ENCODE peak calls at places on chromosomes 2 and 18, in six cellular contexts. One of them, this sample, is unnamed. For H3K27me3, the result is how much of the 10 kb centered on the place peaks cover.

GRCh38 chr2:10253596-10254372 is 48.9 kb upstream of the HPCAL1 start:
- DNase-seq in K562: peak
- DNase-seq in H9: no peak
- DNase-seq in neural progenitor cell: no peak
- DNase-seq in mammary epithelial cell: no peak
- DNase-seq in IMR-90: no peak
- DNase-seq in this sample: no peak

GRCh38 chr18:76426738-76427305 is 68.2 kb downstream of the ZNF516 start:
- DNase-seq in H9: peak
- DNase-seq in IMR-90: no peak
- DNase-seq in mammary epithelial cell: no peak
- DNase-seq in neural progenitor cell: peak
- DNase-seq in K562: peak
- DNase-seq in this sample: peak

GRCh38 chr2:64675860-64676259 is 22.1 kb upstream of the SERTAD2 start:
- DNase-seq in IMR-90: peak
- DNase-seq in mammary epithelial cell: peak
- DNase-seq in K562: peak
- DNase-seq in neural progenitor cell: no peak
- DNase-seq in H9: no peak
- DNase-seq in this sample: no peak

GRCh38 chr2:241577413-241578122 is 19.0 kb downstream of the BOK start:
- DNase-seq in mammary epithelial cell: no peak
- DNase-seq in IMR-90: peak
- DNase-seq in H9: peak
- DNase-seq in neural progenitor cell: no peak
- DNase-seq in K562: no peak
- DNase-seq in this sample: no peak

GRCh38 chr2:189411860-189412259 is 29.4 kb upstream of the WDR75 start:
- DNase-seq in IMR-90: peak
- DNase-seq in H9: no peak
- DNase-seq in mammary epithelial cell: peak
- DNase-seq in neural progenitor cell: no peak
- DNase-seq in K562: no peak
- DNase-seq in this sample: no peak

GRCh38 chr2:186771850-186772463 is 77.0 kb downstream of the ZSWIM2 start:
- DNase-seq in neural progenitor cell: no peak
- DNase-seq in mammary epithelial cell: peak
- DNase-seq in IMR-90: no peak
- DNase-seq in H9: peak
- DNase-seq in K562: no peak
- DNase-seq in this sample: no peak

GRCh38 chr2:178066890-178067669 is 5.5 kb downstream of the PDE11A start:
- DNase-seq in IMR-90: no peak
- DNase-seq in H9: no peak
- DNase-seq in mammary epithelial cell: no peak
- DNase-seq in K562: no peak
- DNase-seq in neural progenitor cell: no peak
- DNase-seq in this sample: no peak

GRCh38 chr18:75110846-75111415 is 98.0 kb downstream of the PTGR3 start:
- DNase-seq in neural progenitor cell: no peak
- DNase-seq in IMR-90: no peak
- DNase-seq in mammary epithelial cell: no peak
- DNase-seq in H9: no peak
- DNase-seq in K562: no peak
- DNase-seq in this sample: no peak

GRCh38 chr2:54560146-54560881 is 104.2 kb downstream of the SPTBN1 start:
- DNase-seq in mammary epithelial cell: peak
- DNase-seq in IMR-90: peak
- DNase-seq in K562: peak
- DNase-seq in H9: no peak
- DNase-seq in neural progenitor cell: peak
- DNase-seq in this sample: no peak

GRCh38 chr2:98909381-98910211 is 26.4 kb downstream of the CRACDL start:
- DNase-seq in IMR-90: peak
- DNase-seq in K562: no peak
- DNase-seq in H9: peak
- DNase-seq in neural progenitor cell: peak
- DNase-seq in mammary epithelial cell: peak
- DNase-seq in this sample: peak

GRCh38 chr2:149098722-149099121 is 60.2 kb downstream of the LYPD6B start:
- DNase-seq in mammary epithelial cell: no peak
- DNase-seq in K562: no peak
- DNase-seq in IMR-90: no peak
- DNase-seq in neural progenitor cell: no peak
- DNase-seq in H9: no peak
- DNase-seq in this sample: no peak

GRCh38 chr2:237060518-237061312 is 25.0 kb upstream of the COPS8 start:
- DNase-seq in neural progenitor cell: peak
- DNase-seq in mammary epithelial cell: peak
- DNase-seq in IMR-90: peak
- DNase-seq in K562: peak
- DNase-seq in H9: peak
- DNase-seq in this sample: peak

GRCh38 chr2:71004356-71004755 is 9.7 kb upstream of the TEX261 start:
- DNase-seq in K562: no peak
- DNase-seq in H9: no peak
- DNase-seq in IMR-90: no peak
- DNase-seq in mammary epithelial cell: no peak
- DNase-seq in neural progenitor cell: no peak
- DNase-seq in this sample: no peak

GRCh38 chr2:8412082-8412481 is 269.8 kb upstream of the ID2 start:
- DNase-seq in mammary epithelial cell: no peak
- DNase-seq in K562: no peak
- DNase-seq in IMR-90: no peak
- DNase-seq in neural progenitor cell: no peak
- DNase-seq in H9: no peak
- DNase-seq in this sample: no peak

GRCh38 chr18:45166341-45167108 is 448.8 kb upstream of the SLC14A2 start:
- DNase-seq in H9: no peak
- DNase-seq in mammary epithelial cell: peak
- DNase-seq in K562: no peak
- DNase-seq in IMR-90: peak
- DNase-seq in neural progenitor cell: no peak
- DNase-seq in this sample: no peak

GRCh38 chr18:22683196-22683676 is 249.9 kb upstream of the RBBP8 start:
- DNase-seq in mammary epithelial cell: peak
- DNase-seq in H9: no peak
- DNase-seq in K562: peak
- DNase-seq in IMR-90: peak
- DNase-seq in neural progenitor cell: no peak
- DNase-seq in this sample: no peak

GRCh38 chr2:39234754-39235153 is 9.0 kb downstream of the CDKL4 start:
- DNase-seq in neural progenitor cell: no peak
- DNase-seq in IMR-90: peak
- DNase-seq in H9: no peak
- DNase-seq in K562: no peak
- DNase-seq in mammary epithelial cell: peak
- DNase-seq in this sample: no peak

GRCh38 chr2:128754246-128754724 is 435.6 kb upstream of the HS6ST1 start:
- DNase-seq in IMR-90: no peak
- DNase-seq in K562: no peak
- DNase-seq in H9: no peak
- DNase-seq in mammary epithelial cell: no peak
- DNase-seq in neural progenitor cell: no peak
- DNase-seq in this sample: no peak

GRCh38 chr2:78984386-78984785 is 41.1 kb upstream of the REG3G start:
- DNase-seq in K562: no peak
- DNase-seq in mammary epithelial cell: no peak
- DNase-seq in IMR-90: no peak
- DNase-seq in H9: no peak
- DNase-seq in neural progenitor cell: no peak
- DNase-seq in this sample: no peak

GRCh38 chr2:45342-46130 is 769 bp downstream of the FAM110C start:
- DNase-seq in K562: no peak
- DNase-seq in IMR-90: no peak
- DNase-seq in neural progenitor cell: peak
- DNase-seq in H9: peak
- DNase-seq in mammary epithelial cell: peak
- DNase-seq in this sample: no peak

GRCh38 chr2:7118606-7119503 is 201.6 kb downstream of the RNF144A start:
- DNase-seq in K562: peak
- DNase-seq in mammary epithelial cell: peak
- DNase-seq in neural progenitor cell: peak
- DNase-seq in H9: no peak
- DNase-seq in IMR-90: peak
- DNase-seq in this sample: peak

GRCh38 chr18:74289137-74289536 is 2.6 kb downstream of the CYB5A start:
- DNase-seq in IMR-90: peak
- DNase-seq in mammary epithelial cell: no peak
- DNase-seq in H9: no peak
- DNase-seq in K562: no peak
- DNase-seq in neural progenitor cell: no peak
- DNase-seq in this sample: no peak

GRCh38 chr2:42297322-42297936 is 63.6 kb downstream of the COX7A2L start:
- DNase-seq in neural progenitor cell: no peak
- DNase-seq in mammary epithelial cell: no peak
- DNase-seq in H9: no peak
- DNase-seq in K562: no peak
- DNase-seq in IMR-90: no peak
- DNase-seq in this sample: no peak

GRCh38 chr2:189305291-189305943 is 125.9 kb upstream of the COL5A2 start:
- DNase-seq in K562: no peak
- DNase-seq in mammary epithelial cell: peak
- DNase-seq in H9: no peak
- DNase-seq in neural progenitor cell: no peak
- DNase-seq in IMR-90: peak
- DNase-seq in this sample: no peak

GRCh38 chr18:22494771-22495170 is 77.1 kb upstream of the CTAGE1 start:
- DNase-seq in mammary epithelial cell: peak
- DNase-seq in K562: no peak
- DNase-seq in neural progenitor cell: no peak
- DNase-seq in H9: no peak
- DNase-seq in IMR-90: peak
- DNase-seq in this sample: no peak

GRCh38 chr2:55922488-55922887 is 1.1 kb downstream of the EFEMP1 start:
- DNase-seq in IMR-90: peak
- DNase-seq in mammary epithelial cell: peak
- DNase-seq in neural progenitor cell: peak
- DNase-seq in H9: peak
- DNase-seq in K562: no peak
- DNase-seq in this sample: peak

GRCh38 chr18:55097406-55098170 is 138.3 kb upstream of the CCDC68 start:
- DNase-seq in K562: peak
- DNase-seq in H9: no peak
- DNase-seq in neural progenitor cell: no peak
- DNase-seq in mammary epithelial cell: no peak
- DNase-seq in IMR-90: no peak
- DNase-seq in this sample: no peak

GRCh38 chr2:32977228-32977758 is 30.5 kb downstream of the LTBP1 start:
- DNase-seq in H9: no peak
- DNase-seq in K562: peak
- DNase-seq in neural progenitor cell: no peak
- DNase-seq in IMR-90: no peak
- DNase-seq in mammary epithelial cell: peak
- DNase-seq in this sample: no peak

GRCh38 chr18:79615586-79615985 is 64.0 kb upstream of the CTDP1 start:
- DNase-seq in H9: no peak
- DNase-seq in neural progenitor cell: no peak
- DNase-seq in K562: no peak
- DNase-seq in mammary epithelial cell: no peak
- DNase-seq in IMR-90: no peak
- DNase-seq in this sample: no peak
- H2AFZ ChIP-seq in H9: no peak
- H2AFZ ChIP-seq in neural progenitor cell: no peak
- H2AFZ ChIP-seq in K562: no peak
- H2AFZ ChIP-seq in mammary epithelial cell: no peak
- H2AFZ ChIP-seq in IMR-90: no peak
- H2AFZ ChIP-seq in this sample: no peak

DNA sequence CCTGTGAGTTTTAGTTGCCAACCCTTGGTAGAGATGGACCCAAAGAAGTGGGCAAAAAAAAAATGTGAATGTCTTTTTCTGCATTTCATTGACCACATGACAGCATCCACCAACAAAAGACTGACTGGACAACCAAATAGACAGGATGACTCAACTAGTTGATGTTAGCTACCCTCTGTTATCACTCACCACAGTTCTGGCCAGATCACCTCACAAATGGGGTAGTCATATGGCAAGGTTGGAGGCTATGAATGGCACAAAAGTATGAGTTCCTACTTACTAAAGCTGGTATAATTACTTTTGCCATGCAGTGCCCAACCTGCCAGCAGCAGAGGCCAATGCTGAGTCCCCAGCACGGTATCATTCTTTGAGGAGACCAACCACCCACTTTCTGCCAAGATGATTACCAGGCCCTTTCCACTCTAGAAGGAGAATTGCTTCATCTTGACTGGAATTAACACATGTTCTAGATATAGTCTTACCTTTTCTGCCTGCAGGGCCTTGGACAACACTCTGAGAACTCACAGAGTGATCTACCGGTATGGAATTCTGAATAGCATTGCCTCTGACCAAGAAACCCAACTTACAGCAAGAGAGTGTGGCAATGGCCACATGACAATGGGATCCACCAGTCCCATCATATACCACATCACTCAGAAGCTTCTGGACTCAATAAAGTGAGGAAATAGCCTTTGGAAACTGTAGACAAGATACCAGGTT is 20.1 kb upstream of the TCF7L1 start:
- DNase-seq in IMR-90: peak
- DNase-seq in neural progenitor cell: no peak
- DNase-seq in K562: no peak
- DNase-seq in H9: no peak
- DNase-seq in mammary epithelial cell: peak
- DNase-seq in this sample: no peak
- H3K27me3 ChIP-seq in IMR-90: under half
- H3K27me3 ChIP-seq in neural progenitor cell: under half
- H3K27me3 ChIP-seq in K562: under half
- H3K27me3 ChIP-seq in H9: under half
- H3K27me3 ChIP-seq in mammary epithelial cell: under half
- H3K27me3 ChIP-seq in this sample: under half

GRCh38 chr2:28587526-28588230 is 91.8 kb downstream of the PLB1 start:
- DNase-seq in H9: no peak
- DNase-seq in IMR-90: no peak
- DNase-seq in neural progenitor cell: no peak
- DNase-seq in mammary epithelial cell: no peak
- DNase-seq in K562: no peak
- DNase-seq in this sample: no peak
- H2AFZ ChIP-seq in H9: no peak
- H2AFZ ChIP-seq in IMR-90: peak
- H2AFZ ChIP-seq in neural progenitor cell: no peak
- H2AFZ ChIP-seq in mammary epithelial cell: no peak
- H2AFZ ChIP-seq in K562: no peak
- H2AFZ ChIP-seq in this sample: no peak

GRCh38 chr18:78971511-78972245 is 7.9 kb upstream of the SALL3 start:
- DNase-seq in neural progenitor cell: no peak
- DNase-seq in IMR-90: no peak
- DNase-seq in mammary epithelial cell: no peak
- DNase-seq in K562: no peak
- DNase-seq in H9: peak
- DNase-seq in this sample: no peak

GRCh38 chr18:78973357-78974083 is 6.1 kb upstream of the SALL3 start:
- DNase-seq in K562: no peak
- DNase-seq in neural progenitor cell: peak
- DNase-seq in H9: no peak
- DNase-seq in mammary epithelial cell: no peak
- DNase-seq in IMR-90: no peak
- DNase-seq in this sample: no peak

GRCh38 chr18:78972930-78973331 is 6.7 kb upstream of the SALL3 start:
- DNase-seq in IMR-90: no peak
- DNase-seq in H9: no peak
- DNase-seq in neural progenitor cell: peak
- DNase-seq in mammary epithelial cell: no peak
- DNase-seq in K562: no peak
- DNase-seq in this sample: no peak

GRCh38 chr18:78970774-78971333 is 8.8 kb upstream of the SALL3 start:
- DNase-seq in IMR-90: no peak
- DNase-seq in neural progenitor cell: no peak
- DNase-seq in mammary epithelial cell: no peak
- DNase-seq in K562: no peak
- DNase-seq in H9: peak
- DNase-seq in this sample: no peak

GRCh38 chr18:78972385-78972918 is 7.2 kb upstream of the SALL3 start:
- DNase-seq in neural progenitor cell: no peak
- DNase-seq in K562: no peak
- DNase-seq in IMR-90: no peak
- DNase-seq in H9: peak
- DNase-seq in mammary epithelial cell: no peak
- DNase-seq in this sample: no peak
- H3K27me3 ChIP-seq in neural progenitor cell: half or more
- H3K27me3 ChIP-seq in K562: under half
- H3K27me3 ChIP-seq in IMR-90: under half
- H3K27me3 ChIP-seq in H9: half or more
- H3K27me3 ChIP-seq in mammary epithelial cell: under half
- H3K27me3 ChIP-seq in this sample: under half